ENCODE peak calls at places on chromosomes 7 and 10, in six cellular contexts. One of them, this sample, is unnamed.

GRCh38 chr7:14332155-14332554 is 342.7 kb upstream of the ETV1 start:
- DNase-seq in neural progenitor cell: no peak
- DNase-seq in MCF 10A: no peak
- DNase-seq in GM20000: no peak
- DNase-seq in OCI-LY7: no peak
- DNase-seq in pancreas: no peak
- DNase-seq in this sample: no peak

GRCh38 chr10:13990392-13990805 is 340.3 kb downstream of the FRMD4A start:
- DNase-seq in neural progenitor cell: peak
- DNase-seq in MCF 10A: no peak
- DNase-seq in GM20000: no peak
- DNase-seq in OCI-LY7: no peak
- DNase-seq in pancreas: no peak
- DNase-seq in this sample: no peak

GRCh38 chr10:95290446-95290800 is 380 bp downstream of the PDLIM1 start:
- DNase-seq in neural progenitor cell: peak
- DNase-seq in MCF 10A: no peak
- DNase-seq in GM20000: peak
- DNase-seq in OCI-LY7: peak
- DNase-seq in pancreas: peak
- DNase-seq in this sample: peak

GRCh38 chr10:16891375-16892313 is 74.4 kb upstream of the RSU1 start:
- DNase-seq in neural progenitor cell: peak
- DNase-seq in MCF 10A: peak
- DNase-seq in GM20000: no peak
- DNase-seq in OCI-LY7: no peak
- DNase-seq in pancreas: no peak
- DNase-seq in this sample: no peak

GRCh38 chr10:5668429-5668828 is 2.0 kb upstream of the ASB13 start:
- DNase-seq in neural progenitor cell: no peak
- DNase-seq in MCF 10A: no peak
- DNase-seq in GM20000: no peak
- DNase-seq in OCI-LY7: no peak
- DNase-seq in pancreas: no peak
- DNase-seq in this sample: no peak

GRCh38 chr7:86643478-86644281 is at the start of gene GRM3:
- DNase-seq in neural progenitor cell: peak
- DNase-seq in MCF 10A: no peak
- DNase-seq in GM20000: peak
- DNase-seq in OCI-LY7: no peak
- DNase-seq in pancreas: peak
- DNase-seq in this sample: peak

GRCh38 chr10:84097787-84098353 is 41.4 kb upstream of the GHITM start:
- DNase-seq in neural progenitor cell: peak
- DNase-seq in MCF 10A: peak
- DNase-seq in GM20000: no peak
- DNase-seq in OCI-LY7: peak
- DNase-seq in pancreas: no peak
- DNase-seq in this sample: no peak

GRCh38 chr10:58152698-58153263 is 114.9 kb downstream of the IPMK start:
- DNase-seq in neural progenitor cell: peak
- DNase-seq in MCF 10A: peak
- DNase-seq in GM20000: peak
- DNase-seq in OCI-LY7: peak
- DNase-seq in pancreas: no peak
- DNase-seq in this sample: peak

GRCh38 chr7:100122067-100122466 is 2.6 kb downstream of the CNPY4 start:
- DNase-seq in neural progenitor cell: no peak
- DNase-seq in MCF 10A: no peak
- DNase-seq in GM20000: no peak
- DNase-seq in OCI-LY7: no peak
- DNase-seq in pancreas: no peak
- DNase-seq in this sample: no peak

GRCh38 chr7:45077579-45077978 is 11.2 kb downstream of the NACAD start:
- DNase-seq in neural progenitor cell: no peak
- DNase-seq in MCF 10A: no peak
- DNase-seq in GM20000: no peak
- DNase-seq in OCI-LY7: no peak
- DNase-seq in pancreas: no peak
- DNase-seq in this sample: no peak

GRCh38 chr10:114483575-114483974 is 79.3 kb upstream of the AFAP1L2 start:
- DNase-seq in neural progenitor cell: no peak
- DNase-seq in MCF 10A: no peak
- DNase-seq in GM20000: no peak
- DNase-seq in OCI-LY7: no peak
- DNase-seq in pancreas: no peak
- DNase-seq in this sample: no peak

GRCh38 chr7:1864126-1864940 is 194.3 kb downstream of the ELFN1 start:
- DNase-seq in neural progenitor cell: peak
- DNase-seq in MCF 10A: no peak
- DNase-seq in GM20000: no peak
- DNase-seq in OCI-LY7: no peak
- DNase-seq in pancreas: no peak
- DNase-seq in this sample: no peak

GRCh38 chr10:126357169-126357568 is 31.1 kb downstream of the ADAM12 start:
- DNase-seq in neural progenitor cell: no peak
- DNase-seq in MCF 10A: no peak
- DNase-seq in GM20000: no peak
- DNase-seq in OCI-LY7: no peak
- DNase-seq in pancreas: no peak
- DNase-seq in this sample: no peak

GRCh38 chr7:5691536-5692090 is 89.8 kb downstream of the RNF216 start:
- DNase-seq in neural progenitor cell: no peak
- DNase-seq in MCF 10A: no peak
- DNase-seq in GM20000: no peak
- DNase-seq in OCI-LY7: no peak
- DNase-seq in pancreas: no peak
- DNase-seq in this sample: no peak

GRCh38 chr7:114973147-114973546 is 51.3 kb downstream of the MDFIC start:
- DNase-seq in neural progenitor cell: no peak
- DNase-seq in MCF 10A: peak
- DNase-seq in GM20000: no peak
- DNase-seq in OCI-LY7: no peak
- DNase-seq in pancreas: no peak
- DNase-seq in this sample: no peak

GRCh38 chr7:134448359-134449229 is 10.3 kb downstream of the AKR1B1 start:
- DNase-seq in neural progenitor cell: no peak
- DNase-seq in MCF 10A: peak
- DNase-seq in GM20000: no peak
- DNase-seq in OCI-LY7: no peak
- DNase-seq in pancreas: no peak
- DNase-seq in this sample: no peak

GRCh38 chr7:98057157-98057556 is 49.5 kb upstream of the LMTK2 start:
- DNase-seq in neural progenitor cell: no peak
- DNase-seq in MCF 10A: no peak
- DNase-seq in GM20000: no peak
- DNase-seq in OCI-LY7: no peak
- DNase-seq in pancreas: no peak
- DNase-seq in this sample: no peak

GRCh38 chr7:143148050-143148449 is 16.2 kb downstream of the PIP start:
- DNase-seq in neural progenitor cell: no peak
- DNase-seq in MCF 10A: no peak
- DNase-seq in GM20000: no peak
- DNase-seq in OCI-LY7: no peak
- DNase-seq in pancreas: no peak
- DNase-seq in this sample: no peak

GRCh38 chr7:106216517-106217088 is 68.2 kb downstream of the NAMPT start:
- DNase-seq in neural progenitor cell: no peak
- DNase-seq in MCF 10A: peak
- DNase-seq in GM20000: no peak
- DNase-seq in OCI-LY7: no peak
- DNase-seq in pancreas: no peak
- DNase-seq in this sample: no peak

DNA sequence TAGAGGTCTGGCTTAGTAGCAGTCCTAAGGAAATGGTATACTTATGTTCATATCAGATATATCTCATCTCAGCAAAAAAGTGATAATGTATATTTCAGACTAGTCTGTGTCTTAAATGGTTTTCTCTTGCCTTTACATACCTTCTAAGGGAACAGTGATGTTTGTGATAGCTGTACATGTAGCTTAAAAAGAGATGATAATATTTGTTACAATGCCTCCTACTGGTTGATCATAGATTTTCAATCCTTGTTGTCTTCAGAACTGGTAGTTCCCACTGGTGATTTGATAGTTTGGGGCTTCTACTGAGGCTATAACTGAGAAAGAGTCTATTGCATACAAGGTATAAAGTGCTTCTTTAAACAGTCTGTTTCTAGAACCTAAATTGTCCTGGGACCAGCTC is 90.1 kb downstream of the BTRC start:
- DNase-seq in neural progenitor cell: no peak
- DNase-seq in MCF 10A: peak
- DNase-seq in GM20000: no peak
- DNase-seq in OCI-LY7: peak
- DNase-seq in pancreas: no peak
- DNase-seq in this sample: no peak
- TF ChIP-seq CTCF in neural progenitor cell: peak
- TF ChIP-seq CTCF in MCF 10A: peak
- TF ChIP-seq CTCF in GM20000: no peak
- TF ChIP-seq CTCF in OCI-LY7: peak
- TF ChIP-seq CTCF in pancreas: no peak
- TF ChIP-seq CTCF in this sample: no peak

GRCh38 chr7:83096065-83096580 is 66.6 kb downstream of the PCLO start:
- DNase-seq in neural progenitor cell: no peak
- DNase-seq in MCF 10A: no peak
- DNase-seq in GM20000: no peak
- DNase-seq in OCI-LY7: no peak
- DNase-seq in pancreas: no peak
- DNase-seq in this sample: no peak

GRCh38 chr7:83105948-83106347 is 56.7 kb downstream of the PCLO start:
- DNase-seq in neural progenitor cell: peak
- DNase-seq in MCF 10A: no peak
- DNase-seq in GM20000: no peak
- DNase-seq in OCI-LY7: no peak
- DNase-seq in pancreas: no peak
- DNase-seq in this sample: no peak

GRCh38 chr7:83105063-83105462 is 57.6 kb downstream of the PCLO start:
- DNase-seq in neural progenitor cell: no peak
- DNase-seq in MCF 10A: no peak
- DNase-seq in GM20000: no peak
- DNase-seq in OCI-LY7: no peak
- DNase-seq in pancreas: no peak
- DNase-seq in this sample: no peak

DNA sequence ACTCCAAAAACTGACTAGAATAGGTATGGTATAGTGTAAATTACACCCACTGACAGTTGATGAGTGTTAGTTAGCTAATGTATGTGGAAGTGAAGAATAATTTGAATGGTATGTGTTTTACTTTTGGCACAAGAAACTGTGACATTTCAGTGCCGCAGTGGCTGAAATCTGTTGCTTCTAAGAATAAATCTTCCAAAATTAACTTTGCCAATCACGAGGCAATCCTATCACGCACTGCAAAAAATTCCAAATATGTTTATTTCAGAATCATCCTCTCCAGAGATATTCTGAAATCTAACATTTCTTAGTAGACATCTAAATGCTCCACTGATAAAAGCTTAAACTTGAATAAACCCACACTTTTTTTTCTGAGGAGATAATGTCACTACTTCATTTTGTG is 61.1 kb downstream of the PCLO start:
- DNase-seq in neural progenitor cell: no peak
- DNase-seq in MCF 10A: no peak
- DNase-seq in GM20000: no peak
- DNase-seq in OCI-LY7: no peak
- DNase-seq in pancreas: no peak
- DNase-seq in this sample: no peak
- TF ChIP-seq CTCF in neural progenitor cell: no peak
- TF ChIP-seq CTCF in MCF 10A: no peak
- TF ChIP-seq CTCF in GM20000: no peak
- TF ChIP-seq CTCF in OCI-LY7: no peak
- TF ChIP-seq CTCF in pancreas: no peak
- TF ChIP-seq CTCF in this sample: no peak

DNA sequence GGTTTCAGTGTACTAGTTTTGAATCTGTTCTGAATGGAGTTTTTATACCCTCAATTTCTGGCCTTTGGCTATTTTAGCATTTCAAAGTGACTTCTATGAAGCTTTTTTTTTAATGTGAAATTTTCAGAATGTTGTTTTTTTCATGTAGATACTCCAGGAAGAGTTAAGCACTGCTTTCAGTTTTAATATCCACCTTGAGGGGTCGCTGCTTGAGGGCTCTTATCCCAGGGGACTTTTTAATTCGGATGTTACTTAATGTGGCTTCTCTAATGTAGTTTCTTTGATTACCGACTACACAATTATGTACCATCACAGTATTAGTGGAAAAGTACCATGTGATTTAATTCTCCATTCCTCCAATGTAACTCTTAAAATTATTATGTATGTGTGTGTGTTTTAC is 5.2 kb downstream of the IFIT5 start:
- DNase-seq in neural progenitor cell: no peak
- DNase-seq in MCF 10A: peak
- DNase-seq in GM20000: peak
- DNase-seq in OCI-LY7: peak
- DNase-seq in pancreas: no peak
- DNase-seq in this sample: no peak
- TF ChIP-seq CTCF in neural progenitor cell: peak
- TF ChIP-seq CTCF in MCF 10A: no peak
- TF ChIP-seq CTCF in GM20000: peak
- TF ChIP-seq CTCF in OCI-LY7: peak
- TF ChIP-seq CTCF in pancreas: no peak
- TF ChIP-seq CTCF in this sample: no peak

GRCh38 chr7:71871446-71871845 is 540.7 kb downstream of the CALN1 start:
- DNase-seq in neural progenitor cell: peak
- DNase-seq in MCF 10A: no peak
- DNase-seq in GM20000: no peak
- DNase-seq in OCI-LY7: no peak
- DNase-seq in pancreas: no peak
- DNase-seq in this sample: no peak
- TF ChIP-seq CTCF in neural progenitor cell: peak
- TF ChIP-seq CTCF in MCF 10A: peak
- TF ChIP-seq CTCF in GM20000: no peak
- TF ChIP-seq CTCF in OCI-LY7: peak
- TF ChIP-seq CTCF in pancreas: no peak
- TF ChIP-seq CTCF in this sample: no peak

DNA sequence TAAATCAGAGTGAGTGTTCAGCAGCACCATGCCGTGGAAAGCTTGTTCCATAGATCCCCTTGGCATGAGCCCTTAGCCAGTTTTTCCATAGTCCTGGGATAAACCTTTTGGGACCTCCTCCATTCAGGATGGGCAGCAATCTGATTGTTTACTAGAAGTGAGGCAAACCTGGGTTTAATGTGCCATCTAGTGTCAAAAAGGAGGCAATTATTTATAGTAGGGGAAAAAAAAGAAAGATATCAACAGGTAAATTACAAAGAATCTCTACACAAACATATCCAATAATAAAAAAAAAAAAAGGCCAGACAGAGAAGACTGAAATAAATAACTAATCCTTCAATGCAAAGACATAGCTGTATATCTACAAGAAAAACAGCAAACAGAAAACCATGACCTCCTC is 229.0 kb upstream of the STK17A start:
- DNase-seq in neural progenitor cell: no peak
- DNase-seq in MCF 10A: peak
- DNase-seq in GM20000: no peak
- DNase-seq in OCI-LY7: peak
- DNase-seq in pancreas: no peak
- DNase-seq in this sample: no peak
- TF ChIP-seq CTCF in neural progenitor cell: peak
- TF ChIP-seq CTCF in MCF 10A: peak
- TF ChIP-seq CTCF in GM20000: no peak
- TF ChIP-seq CTCF in OCI-LY7: peak
- TF ChIP-seq CTCF in pancreas: no peak
- TF ChIP-seq CTCF in this sample: no peak

This sample was measured in GM10248.